ENCODE peak calls at places on chromosomes 3 and 15, in six cellular contexts. One of them, this sample, is unnamed.

GRCh38 chr3:175861916-175862315 is 1002.8 kb downstream of the NAALADL2 start:
- DNase-seq in stimulated activated CD4-positive, alpha-beta T cell treated with anti-CD3 and anti-CD28 coated beads, Interleukin-12 subunit alpha, Interleukin-12 subunit beta, amount 100 ng/mL, for 48 hours: no peak
- DNase-seq in left cardiac atrium: no peak
- DNase-seq in fibroblast of the aortic adventitia: peak; percentile 32
- DNase-seq in nephron progenitor cell: no peak
- DNase-seq in AG04450: no peak
- DNase-seq in this sample: no peak

GRCh38 chr3:8503871-8504610 is 2.4 kb downstream of the LMCD1 start:
- DNase-seq in stimulated activated CD4-positive, alpha-beta T cell treated with anti-CD3 and anti-CD28 coated beads, Interleukin-12 subunit alpha, Interleukin-12 subunit beta, amount 100 ng/mL, for 48 hours: no peak
- DNase-seq in left cardiac atrium: no peak
- DNase-seq in fibroblast of the aortic adventitia: no peak
- DNase-seq in nephron progenitor cell: no peak
- DNase-seq in AG04450: no peak
- DNase-seq in this sample: no peak

GRCh38 chr3:154273381-154273780 is 50.9 kb downstream of the DHX36 start:
- DNase-seq in stimulated activated CD4-positive, alpha-beta T cell treated with anti-CD3 and anti-CD28 coated beads, Interleukin-12 subunit alpha, Interleukin-12 subunit beta, amount 100 ng/mL, for 48 hours: no peak
- DNase-seq in left cardiac atrium: no peak
- DNase-seq in fibroblast of the aortic adventitia: no peak
- DNase-seq in nephron progenitor cell: no peak
- DNase-seq in AG04450: no peak
- DNase-seq in this sample: no peak

GRCh38 chr3:23712656-23713559 is 92.8 kb upstream of the UBE2E1 start:
- DNase-seq in stimulated activated CD4-positive, alpha-beta T cell treated with anti-CD3 and anti-CD28 coated beads, Interleukin-12 subunit alpha, Interleukin-12 subunit beta, amount 100 ng/mL, for 48 hours: no peak
- DNase-seq in left cardiac atrium: peak; percentile 57
- DNase-seq in fibroblast of the aortic adventitia: peak; percentile 90
- DNase-seq in nephron progenitor cell: peak; percentile 52
- DNase-seq in AG04450: peak; percentile 81
- DNase-seq in this sample: no peak

GRCh38 chr15:80560601-80561025 is 134.5 kb upstream of the ABHD17C start:
- DNase-seq in stimulated activated CD4-positive, alpha-beta T cell treated with anti-CD3 and anti-CD28 coated beads, Interleukin-12 subunit alpha, Interleukin-12 subunit beta, amount 100 ng/mL, for 48 hours: no peak
- DNase-seq in left cardiac atrium: no peak
- DNase-seq in fibroblast of the aortic adventitia: no peak
- DNase-seq in nephron progenitor cell: no peak
- DNase-seq in AG04450: no peak
- DNase-seq in this sample: no peak

GRCh38 chr15:38059665-38060064 is 125.2 kb downstream of the TMCO5A start:
- DNase-seq in stimulated activated CD4-positive, alpha-beta T cell treated with anti-CD3 and anti-CD28 coated beads, Interleukin-12 subunit alpha, Interleukin-12 subunit beta, amount 100 ng/mL, for 48 hours: no peak
- DNase-seq in left cardiac atrium: no peak
- DNase-seq in fibroblast of the aortic adventitia: no peak
- DNase-seq in nephron progenitor cell: no peak
- DNase-seq in AG04450: no peak
- DNase-seq in this sample: no peak

GRCh38 chr3:193033381-193033780 is 115.7 kb upstream of the MB21D2 start:
- DNase-seq in stimulated activated CD4-positive, alpha-beta T cell treated with anti-CD3 and anti-CD28 coated beads, Interleukin-12 subunit alpha, Interleukin-12 subunit beta, amount 100 ng/mL, for 48 hours: no peak
- DNase-seq in left cardiac atrium: no peak
- DNase-seq in fibroblast of the aortic adventitia: no peak
- DNase-seq in nephron progenitor cell: no peak
- DNase-seq in AG04450: no peak
- DNase-seq in this sample: no peak

GRCh38 chr3:50167782-50168317 is 12.7 kb downstream of the SEMA3F start:
- DNase-seq in stimulated activated CD4-positive, alpha-beta T cell treated with anti-CD3 and anti-CD28 coated beads, Interleukin-12 subunit alpha, Interleukin-12 subunit beta, amount 100 ng/mL, for 48 hours: no peak
- DNase-seq in left cardiac atrium: no peak
- DNase-seq in fibroblast of the aortic adventitia: no peak
- DNase-seq in nephron progenitor cell: no peak
- DNase-seq in AG04450: no peak
- DNase-seq in this sample: no peak

GRCh38 chr15:49860101-49860500 is 239.3 kb downstream of the DTWD1 start:
- DNase-seq in stimulated activated CD4-positive, alpha-beta T cell treated with anti-CD3 and anti-CD28 coated beads, Interleukin-12 subunit alpha, Interleukin-12 subunit beta, amount 100 ng/mL, for 48 hours: no peak
- DNase-seq in left cardiac atrium: no peak
- DNase-seq in fibroblast of the aortic adventitia: peak; percentile 94
- DNase-seq in nephron progenitor cell: no peak
- DNase-seq in AG04450: peak; percentile 54
- DNase-seq in this sample: no peak

GRCh38 chr15:39282663-39283208 is 298.1 kb upstream of the THBS1 start:
- DNase-seq in stimulated activated CD4-positive, alpha-beta T cell treated with anti-CD3 and anti-CD28 coated beads, Interleukin-12 subunit alpha, Interleukin-12 subunit beta, amount 100 ng/mL, for 48 hours: no peak
- DNase-seq in left cardiac atrium: no peak
- DNase-seq in fibroblast of the aortic adventitia: no peak
- DNase-seq in nephron progenitor cell: no peak
- DNase-seq in AG04450: no peak
- DNase-seq in this sample: no peak

GRCh38 chr15:75479670-75480069 is 28.2 kb upstream of the SIN3A start:
- DNase-seq in stimulated activated CD4-positive, alpha-beta T cell treated with anti-CD3 and anti-CD28 coated beads, Interleukin-12 subunit alpha, Interleukin-12 subunit beta, amount 100 ng/mL, for 48 hours: no peak
- DNase-seq in left cardiac atrium: no peak
- DNase-seq in fibroblast of the aortic adventitia: no peak
- DNase-seq in nephron progenitor cell: no peak
- DNase-seq in AG04450: no peak
- DNase-seq in this sample: no peak

GRCh38 chr15:51227967-51228783 is 110.2 kb downstream of the CYP19A1 start:
- DNase-seq in stimulated activated CD4-positive, alpha-beta T cell treated with anti-CD3 and anti-CD28 coated beads, Interleukin-12 subunit alpha, Interleukin-12 subunit beta, amount 100 ng/mL, for 48 hours: no peak
- DNase-seq in left cardiac atrium: peak; percentile 30
- DNase-seq in fibroblast of the aortic adventitia: peak; percentile 87
- DNase-seq in nephron progenitor cell: no peak
- DNase-seq in AG04450: peak; percentile 27
- DNase-seq in this sample: peak; percentile 25

GRCh38 chr15:76059320-76060097 is at the start of gene TMEM266:
- DNase-seq in stimulated activated CD4-positive, alpha-beta T cell treated with anti-CD3 and anti-CD28 coated beads, Interleukin-12 subunit alpha, Interleukin-12 subunit beta, amount 100 ng/mL, for 48 hours: no peak
- DNase-seq in left cardiac atrium: peak; percentile 40
- DNase-seq in fibroblast of the aortic adventitia: peak; percentile 15
- DNase-seq in nephron progenitor cell: peak; percentile 82
- DNase-seq in AG04450: no peak
- DNase-seq in this sample: peak; percentile 76

GRCh38 chr3:100044369-100044768 is 69.9 kb downstream of the FILIP1L start:
- DNase-seq in stimulated activated CD4-positive, alpha-beta T cell treated with anti-CD3 and anti-CD28 coated beads, Interleukin-12 subunit alpha, Interleukin-12 subunit beta, amount 100 ng/mL, for 48 hours: no peak
- DNase-seq in left cardiac atrium: no peak
- DNase-seq in fibroblast of the aortic adventitia: no peak
- DNase-seq in nephron progenitor cell: no peak
- DNase-seq in AG04450: no peak
- DNase-seq in this sample: no peak

GRCh38 chr15:47301481-47301880 is 415.8 kb upstream of the SEMA6D start:
- DNase-seq in stimulated activated CD4-positive, alpha-beta T cell treated with anti-CD3 and anti-CD28 coated beads, Interleukin-12 subunit alpha, Interleukin-12 subunit beta, amount 100 ng/mL, for 48 hours: no peak
- DNase-seq in left cardiac atrium: no peak
- DNase-seq in fibroblast of the aortic adventitia: no peak
- DNase-seq in nephron progenitor cell: no peak
- DNase-seq in AG04450: no peak
- DNase-seq in this sample: no peak

GRCh38 chr15:51621917-51622268 is 678 bp downstream of the DMXL2 start:
- DNase-seq in stimulated activated CD4-positive, alpha-beta T cell treated with anti-CD3 and anti-CD28 coated beads, Interleukin-12 subunit alpha, Interleukin-12 subunit beta, amount 100 ng/mL, for 48 hours: peak; percentile 16
- DNase-seq in left cardiac atrium: peak; percentile 53
- DNase-seq in fibroblast of the aortic adventitia: peak; percentile 63
- DNase-seq in nephron progenitor cell: peak; percentile 58
- DNase-seq in AG04450: peak; percentile 11
- DNase-seq in this sample: peak; percentile 45

GRCh38 chr3:56612146-56612545 is 55.2 kb downstream of the CCDC66 start:
- DNase-seq in stimulated activated CD4-positive, alpha-beta T cell treated with anti-CD3 and anti-CD28 coated beads, Interleukin-12 subunit alpha, Interleukin-12 subunit beta, amount 100 ng/mL, for 48 hours: no peak
- DNase-seq in left cardiac atrium: no peak
- DNase-seq in fibroblast of the aortic adventitia: no peak
- DNase-seq in nephron progenitor cell: no peak
- DNase-seq in AG04450: no peak
- DNase-seq in this sample: no peak

GRCh38 chr15:26372712-26373111 is 400.2 kb downstream of the GABRB3 start:
- DNase-seq in stimulated activated CD4-positive, alpha-beta T cell treated with anti-CD3 and anti-CD28 coated beads, Interleukin-12 subunit alpha, Interleukin-12 subunit beta, amount 100 ng/mL, for 48 hours: no peak
- DNase-seq in left cardiac atrium: no peak
- DNase-seq in fibroblast of the aortic adventitia: no peak
- DNase-seq in nephron progenitor cell: no peak
- DNase-seq in AG04450: no peak
- DNase-seq in this sample: no peak

GRCh38 chr3:136250862-136251460 is 821 bp downstream of the PCCB start:
- DNase-seq in stimulated activated CD4-positive, alpha-beta T cell treated with anti-CD3 and anti-CD28 coated beads, Interleukin-12 subunit alpha, Interleukin-12 subunit beta, amount 100 ng/mL, for 48 hours: no peak
- DNase-seq in left cardiac atrium: peak; percentile 69
- DNase-seq in fibroblast of the aortic adventitia: peak; percentile 71
- DNase-seq in nephron progenitor cell: peak; percentile 13
- DNase-seq in AG04450: no peak
- DNase-seq in this sample: no peak

GRCh38 chr3:168052517-168052916 is 43.2 kb downstream of the GOLIM4 start:
- DNase-seq in stimulated activated CD4-positive, alpha-beta T cell treated with anti-CD3 and anti-CD28 coated beads, Interleukin-12 subunit alpha, Interleukin-12 subunit beta, amount 100 ng/mL, for 48 hours: no peak
- DNase-seq in left cardiac atrium: no peak
- DNase-seq in fibroblast of the aortic adventitia: no peak
- DNase-seq in nephron progenitor cell: no peak
- DNase-seq in AG04450: no peak
- DNase-seq in this sample: no peak

GRCh38 chr3:113773381-113773780 is 26.5 kb downstream of the ATP6V1A start:
- DNase-seq in stimulated activated CD4-positive, alpha-beta T cell treated with anti-CD3 and anti-CD28 coated beads, Interleukin-12 subunit alpha, Interleukin-12 subunit beta, amount 100 ng/mL, for 48 hours: no peak
- DNase-seq in left cardiac atrium: no peak
- DNase-seq in fibroblast of the aortic adventitia: peak; percentile 71
- DNase-seq in nephron progenitor cell: no peak
- DNase-seq in AG04450: peak; percentile 74
- DNase-seq in this sample: no peak

GRCh38 chr15:76346666-76347506 is 10.3 kb downstream of the ISL2 start:
- DNase-seq in stimulated activated CD4-positive, alpha-beta T cell treated with anti-CD3 and anti-CD28 coated beads, Interleukin-12 subunit alpha, Interleukin-12 subunit beta, amount 100 ng/mL, for 48 hours: no peak
- DNase-seq in left cardiac atrium: no peak
- DNase-seq in fibroblast of the aortic adventitia: peak; percentile 51
- DNase-seq in nephron progenitor cell: peak; percentile 60
- DNase-seq in AG04450: no peak
- DNase-seq in this sample: no peak

GRCh38 chr3:186965141-186965879 is 35.0 kb downstream of the ST6GAL1 start:
- DNase-seq in stimulated activated CD4-positive, alpha-beta T cell treated with anti-CD3 and anti-CD28 coated beads, Interleukin-12 subunit alpha, Interleukin-12 subunit beta, amount 100 ng/mL, for 48 hours: no peak
- DNase-seq in left cardiac atrium: no peak
- DNase-seq in fibroblast of the aortic adventitia: no peak
- DNase-seq in nephron progenitor cell: no peak
- DNase-seq in AG04450: no peak
- DNase-seq in this sample: no peak

GRCh38 chr3:111903067-111903511 is 44.0 kb downstream of the PHLDB2 start:
- DNase-seq in stimulated activated CD4-positive, alpha-beta T cell treated with anti-CD3 and anti-CD28 coated beads, Interleukin-12 subunit alpha, Interleukin-12 subunit beta, amount 100 ng/mL, for 48 hours: no peak
- DNase-seq in left cardiac atrium: no peak
- DNase-seq in fibroblast of the aortic adventitia: peak; percentile 84
- DNase-seq in nephron progenitor cell: no peak
- DNase-seq in AG04450: peak; percentile 47
- DNase-seq in this sample: no peak

GRCh38 chr15:100601158-100601557 is 826 bp downstream of the LINS1 start:
- DNase-seq in stimulated activated CD4-positive, alpha-beta T cell treated with anti-CD3 and anti-CD28 coated beads, Interleukin-12 subunit alpha, Interleukin-12 subunit beta, amount 100 ng/mL, for 48 hours: no peak
- DNase-seq in left cardiac atrium: no peak
- DNase-seq in fibroblast of the aortic adventitia: peak; percentile 7
- DNase-seq in nephron progenitor cell: peak; percentile 10
- DNase-seq in AG04450: no peak
- DNase-seq in this sample: no peak

GRCh38 chr3:102087236-102087635 is 237.9 kb downstream of the NFKBIZ start:
- DNase-seq in stimulated activated CD4-positive, alpha-beta T cell treated with anti-CD3 and anti-CD28 coated beads, Interleukin-12 subunit alpha, Interleukin-12 subunit beta, amount 100 ng/mL, for 48 hours: no peak
- DNase-seq in left cardiac atrium: no peak
- DNase-seq in fibroblast of the aortic adventitia: no peak
- DNase-seq in nephron progenitor cell: no peak
- DNase-seq in AG04450: no peak
- DNase-seq in this sample: no peak

GRCh38 chr3:55487376-55488241 is 503 bp upstream of the WNT5A start:
- DNase-seq in stimulated activated CD4-positive, alpha-beta T cell treated with anti-CD3 and anti-CD28 coated beads, Interleukin-12 subunit alpha, Interleukin-12 subunit beta, amount 100 ng/mL, for 48 hours: no peak
- DNase-seq in left cardiac atrium: no peak
- DNase-seq in fibroblast of the aortic adventitia: peak; percentile 65
- DNase-seq in nephron progenitor cell: peak; percentile 66
- DNase-seq in AG04450: no peak
- DNase-seq in this sample: no peak

This sample was measured in HuH-7.5.